ENCODE peak calls at places on chromosomes 6 and 20, in nine cellular contexts. One of them, this sample, is unnamed.

GRCh38 chr20:61832181-61832580 is 233.5 kb downstream of the TAF4 start:
- DNase-seq in astrocyte: no peak
- DNase-seq in right lobe of liver: no peak
- DNase-seq in uterus: no peak
- DNase-seq in neuronal stem cell: no peak
- DNase-seq in GM12864: no peak
- DNase-seq in cardiac fibroblast: no peak
- DNase-seq in bronchial epithelial cell: no peak
- DNase-seq in fibroblast of the aortic adventitia: no peak
- DNase-seq in this sample: no peak

GRCh38 chr20:38673731-38674177 is 50.5 kb upstream of the SLC32A1 start:
- DNase-seq in astrocyte: peak; percentile 6
- DNase-seq in right lobe of liver: no peak
- DNase-seq in uterus: no peak
- DNase-seq in neuronal stem cell: no peak
- DNase-seq in GM12864: no peak
- DNase-seq in cardiac fibroblast: no peak
- DNase-seq in bronchial epithelial cell: peak; percentile 13
- DNase-seq in fibroblast of the aortic adventitia: no peak
- DNase-seq in this sample: no peak

GRCh38 chr20:14984768-14985622 is 647.6 kb upstream of the FLRT3 start:
- DNase-seq in astrocyte: peak; percentile 39
- DNase-seq in right lobe of liver: peak; percentile 66
- DNase-seq in uterus: no peak
- DNase-seq in neuronal stem cell: no peak
- DNase-seq in GM12864: no peak
- DNase-seq in cardiac fibroblast: no peak
- DNase-seq in bronchial epithelial cell: no peak
- DNase-seq in fibroblast of the aortic adventitia: no peak
- DNase-seq in this sample: peak; percentile 10

GRCh38 chr20:19512886-19513285 is 245.2 kb upstream of the RIN2 start:
- DNase-seq in astrocyte: no peak
- DNase-seq in right lobe of liver: no peak
- DNase-seq in uterus: no peak
- DNase-seq in neuronal stem cell: peak; percentile 54
- DNase-seq in GM12864: no peak
- DNase-seq in cardiac fibroblast: no peak
- DNase-seq in bronchial epithelial cell: no peak
- DNase-seq in fibroblast of the aortic adventitia: no peak
- DNase-seq in this sample: no peak

GRCh38 chr6:21840428-21840827 is 246.9 kb downstream of the SOX4 start:
- DNase-seq in astrocyte: peak; percentile 66
- DNase-seq in right lobe of liver: no peak
- DNase-seq in uterus: no peak
- DNase-seq in neuronal stem cell: no peak
- DNase-seq in GM12864: no peak
- DNase-seq in cardiac fibroblast: peak; percentile 54
- DNase-seq in bronchial epithelial cell: peak; percentile 88
- DNase-seq in fibroblast of the aortic adventitia: peak; percentile 36
- DNase-seq in this sample: peak; percentile 27

GRCh38 chr6:3363296-3364025 is 93.4 kb downstream of the SLC22A23 start:
- DNase-seq in astrocyte: no peak
- DNase-seq in right lobe of liver: peak; percentile 69
- DNase-seq in uterus: no peak
- DNase-seq in neuronal stem cell: no peak
- DNase-seq in GM12864: no peak
- DNase-seq in cardiac fibroblast: no peak
- DNase-seq in bronchial epithelial cell: peak; percentile 80
- DNase-seq in fibroblast of the aortic adventitia: no peak
- DNase-seq in this sample: no peak

GRCh38 chr6:912871-913663 is 220.1 kb upstream of the EXOC2 start:
- DNase-seq in astrocyte: no peak
- DNase-seq in right lobe of liver: no peak
- DNase-seq in uterus: no peak
- DNase-seq in neuronal stem cell: peak; percentile 21
- DNase-seq in GM12864: no peak
- DNase-seq in cardiac fibroblast: peak; percentile 2
- DNase-seq in bronchial epithelial cell: peak; percentile 49
- DNase-seq in fibroblast of the aortic adventitia: peak; percentile 50
- DNase-seq in this sample: peak; percentile 13

GRCh38 chr20:44324343-44324742 is 12.5 kb upstream of the R3HDML start:
- DNase-seq in astrocyte: no peak
- DNase-seq in right lobe of liver: no peak
- DNase-seq in uterus: no peak
- DNase-seq in neuronal stem cell: no peak
- DNase-seq in GM12864: no peak
- DNase-seq in cardiac fibroblast: no peak
- DNase-seq in bronchial epithelial cell: peak; percentile 5
- DNase-seq in fibroblast of the aortic adventitia: no peak
- DNase-seq in this sample: no peak

GRCh38 chr6:53055873-53056272 is 9.3 kb upstream of the FBXO9 start:
- DNase-seq in astrocyte: no peak
- DNase-seq in right lobe of liver: no peak
- DNase-seq in uterus: no peak
- DNase-seq in neuronal stem cell: no peak
- DNase-seq in GM12864: no peak
- DNase-seq in cardiac fibroblast: no peak
- DNase-seq in bronchial epithelial cell: no peak
- DNase-seq in fibroblast of the aortic adventitia: no peak
- DNase-seq in this sample: no peak

GRCh38 chr6:53062369-53062639 is 2.9 kb upstream of the FBXO9 start:
- DNase-seq in astrocyte: no peak
- DNase-seq in right lobe of liver: no peak
- DNase-seq in uterus: no peak
- DNase-seq in neuronal stem cell: no peak
- DNase-seq in GM12864: no peak
- DNase-seq in cardiac fibroblast: no peak
- DNase-seq in bronchial epithelial cell: no peak
- DNase-seq in fibroblast of the aortic adventitia: no peak
- DNase-seq in this sample: no peak

GRCh38 chr6:53056273-53056672 is 8.9 kb upstream of the FBXO9 start:
- DNase-seq in astrocyte: no peak
- DNase-seq in right lobe of liver: no peak
- DNase-seq in uterus: no peak
- DNase-seq in neuronal stem cell: no peak
- DNase-seq in GM12864: no peak
- DNase-seq in cardiac fibroblast: no peak
- DNase-seq in bronchial epithelial cell: no peak
- DNase-seq in fibroblast of the aortic adventitia: no peak
- DNase-seq in this sample: no peak

GRCh38 chr6:53054532-53054931 is 10.7 kb upstream of the FBXO9 start:
- DNase-seq in astrocyte: no peak
- DNase-seq in right lobe of liver: no peak
- DNase-seq in uterus: no peak
- DNase-seq in neuronal stem cell: no peak
- DNase-seq in GM12864: no peak
- DNase-seq in cardiac fibroblast: no peak
- DNase-seq in bronchial epithelial cell: no peak
- DNase-seq in fibroblast of the aortic adventitia: no peak
- DNase-seq in this sample: no peak

DNA sequence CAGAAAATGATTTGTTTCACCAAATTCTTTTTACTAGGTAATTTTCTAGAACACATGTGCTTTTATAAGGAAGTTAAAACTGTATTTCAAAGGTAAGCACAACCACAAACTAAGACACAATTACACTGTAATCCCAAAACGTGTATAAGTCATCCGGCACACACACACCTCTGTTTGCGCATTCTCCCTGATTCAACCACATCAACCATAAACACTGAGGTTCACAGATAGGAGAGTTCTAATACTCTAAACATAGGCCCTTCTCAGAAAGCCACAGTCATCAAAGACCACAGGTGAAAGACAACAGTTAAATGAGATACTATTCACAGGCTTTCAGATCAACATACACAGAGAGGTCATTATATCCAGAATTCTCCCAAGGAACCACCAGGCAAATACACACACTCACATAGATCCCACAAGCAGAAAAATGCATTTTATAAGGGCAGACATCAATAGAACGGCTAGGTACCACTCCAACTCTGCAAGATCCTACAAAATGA is 6.8 kb upstream of the FBXO9 start:
- DNase-seq in astrocyte: no peak
- DNase-seq in right lobe of liver: no peak
- DNase-seq in uterus: no peak
- DNase-seq in neuronal stem cell: no peak
- DNase-seq in GM12864: no peak
- DNase-seq in cardiac fibroblast: no peak
- DNase-seq in bronchial epithelial cell: no peak
- DNase-seq in fibroblast of the aortic adventitia: no peak
- DNase-seq in this sample: no peak
- H3K4me3 ChIP-seq in astrocyte: no peak overlapping the region
- H3K4me3 ChIP-seq in right lobe of liver: no peak overlapping the region
- H3K4me3 ChIP-seq in uterus: no peak overlapping the region
- H3K4me3 ChIP-seq in neuronal stem cell: no peak overlapping the region
- H3K4me3 ChIP-seq in GM12864: no peak overlapping the region
- H3K4me3 ChIP-seq in cardiac fibroblast: no peak overlapping the region
- H3K4me3 ChIP-seq in bronchial epithelial cell: no peak overlapping the region
- H3K4me3 ChIP-seq in fibroblast of the aortic adventitia: no peak overlapping the region
- H3K4me3 ChIP-seq in this sample: no peak overlapping the region

DNA sequence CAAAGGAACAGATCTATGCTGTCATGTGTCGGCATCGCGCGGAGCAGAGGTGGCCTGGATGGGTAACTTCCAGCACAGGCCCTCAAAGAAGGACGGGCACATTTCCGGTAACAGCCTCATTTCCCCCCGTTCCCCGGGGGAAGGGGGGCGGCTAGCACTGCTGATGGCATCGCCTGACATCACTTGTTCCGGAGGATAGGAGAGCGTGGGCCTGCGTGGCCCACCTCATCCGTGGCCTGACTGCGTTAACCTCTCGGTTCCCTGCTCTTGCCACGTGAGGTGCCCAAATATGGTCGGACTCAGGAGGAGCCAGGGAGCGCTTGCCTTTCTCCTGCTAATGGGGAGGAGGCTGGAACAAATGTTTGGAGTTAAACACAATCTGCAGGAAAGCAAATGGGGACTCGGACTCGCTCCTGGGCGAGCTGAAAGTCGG is at the start of gene AKAP12:
- DNase-seq in astrocyte: peak; percentile 69
- DNase-seq in right lobe of liver: no peak
- DNase-seq in uterus: peak; percentile 68
- DNase-seq in neuronal stem cell: no peak
- DNase-seq in GM12864: no peak
- DNase-seq in cardiac fibroblast: peak; percentile 63
- DNase-seq in bronchial epithelial cell: no peak
- DNase-seq in fibroblast of the aortic adventitia: peak; percentile 69
- DNase-seq in this sample: no peak
- H3K4me3 ChIP-seq in astrocyte: peak within 1 kb of the TSS; percentile 80
- H3K4me3 ChIP-seq in right lobe of liver: peak within 1 kb of the TSS; percentile 35
- H3K4me3 ChIP-seq in uterus: peak within 1 kb of the TSS; percentile 90
- H3K4me3 ChIP-seq in neuronal stem cell: peak within 1 kb of the TSS; percentile 93
- H3K4me3 ChIP-seq in GM12864: peak within 1 kb of the TSS; percentile 37
- H3K4me3 ChIP-seq in cardiac fibroblast: peak within 1 kb of the TSS; percentile 93
- H3K4me3 ChIP-seq in bronchial epithelial cell: peak within 1 kb of the TSS; percentile 40
- H3K4me3 ChIP-seq in fibroblast of the aortic adventitia: peak within 1 kb of the TSS; percentile 82
- H3K4me3 ChIP-seq in this sample: peak within 1 kb of the TSS; percentile 93

GRCh38 chr6:53065266-53066058 is at the start of gene FBXO9:
- DNase-seq in astrocyte: no peak
- DNase-seq in right lobe of liver: peak; percentile 82
- DNase-seq in uterus: peak; percentile 75
- DNase-seq in neuronal stem cell: peak; percentile 79
- DNase-seq in GM12864: no peak
- DNase-seq in cardiac fibroblast: peak; percentile 59
- DNase-seq in bronchial epithelial cell: no peak
- DNase-seq in fibroblast of the aortic adventitia: no peak
- DNase-seq in this sample: no peak

GRCh38 chr6:53064726-53065265 is 408 bp upstream of the FBXO9 start:
- DNase-seq in astrocyte: peak; percentile 95
- DNase-seq in right lobe of liver: peak; percentile 99
- DNase-seq in uterus: peak; percentile 96
- DNase-seq in neuronal stem cell: peak; percentile 90
- DNase-seq in GM12864: peak; percentile 96
- DNase-seq in cardiac fibroblast: peak; percentile 98
- DNase-seq in bronchial epithelial cell: peak; percentile 98
- DNase-seq in fibroblast of the aortic adventitia: peak; percentile 98
- DNase-seq in this sample: peak; percentile 98

DNA sequence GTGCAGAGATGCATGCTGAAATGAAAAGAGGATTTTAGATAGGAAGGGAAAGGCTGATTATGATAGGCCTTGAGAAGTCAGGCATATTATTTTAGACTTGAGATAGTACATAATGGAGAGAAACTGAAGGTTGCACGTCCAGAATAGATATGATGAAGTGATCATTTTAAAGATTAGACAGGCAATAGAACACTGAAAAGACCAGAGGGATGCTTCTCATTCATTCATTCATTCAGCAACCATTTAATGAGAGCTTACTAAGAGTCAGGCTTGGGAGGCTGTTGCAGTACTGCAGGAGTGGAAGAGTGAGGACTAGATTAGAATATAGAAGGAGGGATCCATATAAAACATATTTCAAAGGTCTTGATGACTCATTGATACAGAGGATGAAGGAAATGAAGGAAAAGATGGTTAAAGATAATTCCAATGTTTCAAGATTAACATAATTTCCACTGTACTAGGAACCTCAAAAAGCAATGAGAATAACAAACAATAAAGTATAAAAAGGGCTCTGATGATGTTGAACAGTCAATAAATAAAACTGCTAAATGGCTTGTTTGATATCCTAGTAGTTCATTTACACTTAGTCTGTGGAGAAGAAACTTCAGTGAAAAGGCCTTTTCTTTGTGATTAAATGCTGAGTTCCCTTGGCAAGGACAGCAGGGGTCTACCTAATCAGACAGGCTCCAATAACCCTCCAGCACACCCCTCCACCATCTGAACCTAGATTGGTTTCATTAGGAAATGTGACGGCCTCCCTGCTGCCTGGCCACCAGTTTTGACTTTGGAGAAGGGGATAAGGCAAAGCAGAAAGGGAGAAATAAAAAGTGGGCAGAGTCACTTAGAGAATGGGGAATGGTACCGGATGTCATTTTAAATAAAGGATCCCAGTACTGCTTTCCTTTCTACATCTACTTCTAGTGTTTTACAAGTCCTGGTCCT is 5.3 kb upstream of the FBXO9 start:
- DNase-seq in astrocyte: no peak
- DNase-seq in right lobe of liver: no peak
- DNase-seq in uterus: no peak
- DNase-seq in neuronal stem cell: no peak
- DNase-seq in GM12864: no peak
- DNase-seq in cardiac fibroblast: no peak
- DNase-seq in bronchial epithelial cell: no peak
- DNase-seq in fibroblast of the aortic adventitia: no peak
- DNase-seq in this sample: no peak
- H3K4me3 ChIP-seq in astrocyte: peak overlapping the region; percentile 82
- H3K4me3 ChIP-seq in right lobe of liver: peak overlapping the region; percentile 81
- H3K4me3 ChIP-seq in uterus: no peak overlapping the region
- H3K4me3 ChIP-seq in neuronal stem cell: peak overlapping the region; percentile 66
- H3K4me3 ChIP-seq in GM12864: no peak overlapping the region
- H3K4me3 ChIP-seq in cardiac fibroblast: peak overlapping the region; percentile 82
- H3K4me3 ChIP-seq in bronchial epithelial cell: peak overlapping the region; percentile 83
- H3K4me3 ChIP-seq in fibroblast of the aortic adventitia: peak overlapping the region; percentile 83
- H3K4me3 ChIP-seq in this sample: peak overlapping the region; percentile 83

GRCh38 chr6:108966855-108967755 is 118.9 kb downstream of the ARMC2 start:
- DNase-seq in astrocyte: peak; percentile 51
- DNase-seq in right lobe of liver: no peak
- DNase-seq in uterus: no peak
- DNase-seq in neuronal stem cell: peak; percentile 46
- DNase-seq in GM12864: no peak
- DNase-seq in cardiac fibroblast: peak; percentile 69
- DNase-seq in bronchial epithelial cell: peak; percentile 71
- DNase-seq in fibroblast of the aortic adventitia: peak; percentile 39
- DNase-seq in this sample: peak; percentile 71

GRCh38 chr6:108969776-108970175 is 121.6 kb downstream of the ARMC2 start:
- DNase-seq in astrocyte: no peak
- DNase-seq in right lobe of liver: no peak
- DNase-seq in uterus: no peak
- DNase-seq in neuronal stem cell: no peak
- DNase-seq in GM12864: no peak
- DNase-seq in cardiac fibroblast: no peak
- DNase-seq in bronchial epithelial cell: peak; percentile 30
- DNase-seq in fibroblast of the aortic adventitia: peak; percentile 23
- DNase-seq in this sample: peak; percentile 7

GRCh38 chr6:108968325-108968724 is 120.1 kb downstream of the ARMC2 start:
- DNase-seq in astrocyte: no peak
- DNase-seq in right lobe of liver: no peak
- DNase-seq in uterus: no peak
- DNase-seq in neuronal stem cell: no peak
- DNase-seq in GM12864: no peak
- DNase-seq in cardiac fibroblast: no peak
- DNase-seq in bronchial epithelial cell: no peak
- DNase-seq in fibroblast of the aortic adventitia: no peak
- DNase-seq in this sample: no peak

GRCh38 chr6:108968746-108969316 is 120.6 kb downstream of the ARMC2 start:
- DNase-seq in astrocyte: no peak
- DNase-seq in right lobe of liver: no peak
- DNase-seq in uterus: no peak
- DNase-seq in neuronal stem cell: no peak
- DNase-seq in GM12864: no peak
- DNase-seq in cardiac fibroblast: no peak
- DNase-seq in bronchial epithelial cell: no peak
- DNase-seq in fibroblast of the aortic adventitia: no peak
- DNase-seq in this sample: no peak

DNA sequence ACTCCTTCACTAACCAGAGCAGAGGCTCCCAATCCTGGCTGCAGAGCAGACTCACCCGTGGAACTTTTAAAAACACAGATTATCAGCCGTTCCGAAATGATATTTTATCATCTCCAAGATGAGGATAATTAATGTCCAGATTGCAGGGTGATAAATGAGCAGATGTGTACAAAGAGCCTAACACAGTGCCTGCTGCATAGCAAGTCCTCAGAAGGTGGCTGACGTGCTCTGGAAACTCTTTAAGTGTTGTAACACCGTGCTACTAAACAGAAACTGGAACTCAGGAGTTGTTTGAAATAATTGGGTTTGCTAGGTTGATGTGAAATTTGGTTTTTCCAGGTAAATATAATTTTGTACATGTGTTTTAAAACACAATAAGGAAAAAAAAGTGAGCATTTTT is 118.0 kb downstream of the ARMC2 start:
- DNase-seq in astrocyte: no peak
- DNase-seq in right lobe of liver: no peak
- DNase-seq in uterus: no peak
- DNase-seq in neuronal stem cell: no peak
- DNase-seq in GM12864: no peak
- DNase-seq in cardiac fibroblast: no peak
- DNase-seq in bronchial epithelial cell: no peak
- DNase-seq in fibroblast of the aortic adventitia: no peak
- DNase-seq in this sample: no peak
- H3K4me3 ChIP-seq in astrocyte: no peak overlapping the region
- H3K4me3 ChIP-seq in right lobe of liver: no peak overlapping the region
- H3K4me3 ChIP-seq in uterus: no peak overlapping the region
- H3K4me3 ChIP-seq in neuronal stem cell: no peak overlapping the region
- H3K4me3 ChIP-seq in GM12864: no peak overlapping the region
- H3K4me3 ChIP-seq in cardiac fibroblast: no peak overlapping the region
- H3K4me3 ChIP-seq in bronchial epithelial cell: no peak overlapping the region
- H3K4me3 ChIP-seq in fibroblast of the aortic adventitia: no peak overlapping the region
- H3K4me3 ChIP-seq in this sample: no peak overlapping the region